ENCODE peak calls at places on chromosomes 5 and 9, in four cellular contexts. One of them, this sample, is unnamed.

GRCh38 chr5:180807654-180808414 is 5.2 kb upstream of the MGAT1 start:
- DNase-seq in testis: peak
- DNase-seq in H9: no peak
- DNase-seq in osteocyte: no peak
- DNase-seq in this sample: no peak

GRCh38 chr9:121640076-121640475 is 11.4 kb upstream of the DAB2IP start:
- DNase-seq in osteocyte: no peak
- DNase-seq in H9: peak
- DNase-seq in testis: peak
- DNase-seq in this sample: peak

GRCh38 chr5:14105717-14106435 is 37.3 kb upstream of the TRIO start:
- DNase-seq in testis: no peak
- DNase-seq in osteocyte: no peak
- DNase-seq in H9: no peak
- DNase-seq in this sample: no peak

GRCh38 chr9:95360866-95361265 is 43.4 kb upstream of the FANCC start:
- DNase-seq in testis: no peak
- DNase-seq in H9: peak
- DNase-seq in osteocyte: no peak
- DNase-seq in this sample: no peak

GRCh38 chr5:6766558-6767191 is 53.4 kb downstream of the TENT4A start:
- DNase-seq in H9: no peak
- DNase-seq in testis: peak
- DNase-seq in osteocyte: peak
- DNase-seq in this sample: peak

GRCh38 chr9:98846081-98846480 is 38.6 kb downstream of the GALNT12 start:
- DNase-seq in testis: no peak
- DNase-seq in osteocyte: no peak
- DNase-seq in H9: no peak
- DNase-seq in this sample: no peak

GRCh38 chr9:5186416-5187169 is 1.2 kb upstream of the INSL6 start:
- DNase-seq in H9: peak
- DNase-seq in osteocyte: no peak
- DNase-seq in testis: peak
- DNase-seq in this sample: no peak

GRCh38 chr9:13274901-13275641 is 4.4 kb downstream of the MPDZ start:
- DNase-seq in testis: no peak
- DNase-seq in osteocyte: no peak
- DNase-seq in H9: no peak
- DNase-seq in this sample: no peak

GRCh38 chr9:18824095-18824666 is 208.8 kb downstream of the SAXO1 start:
- DNase-seq in osteocyte: no peak
- DNase-seq in testis: peak
- DNase-seq in H9: peak
- DNase-seq in this sample: no peak

GRCh38 chr5:171314728-171315385 is 5.8 kb downstream of the TLX3 start:
- DNase-seq in testis: peak
- DNase-seq in osteocyte: no peak
- DNase-seq in H9: peak
- DNase-seq in this sample: no peak

GRCh38 chr5:56669534-56670483 is 145.5 kb upstream of the MAP3K1 start:
- DNase-seq in osteocyte: no peak
- DNase-seq in testis: no peak
- DNase-seq in H9: peak
- DNase-seq in this sample: peak

GRCh38 chr5:79811081-79811480 is 121.4 kb downstream of the CMYA5 start:
- DNase-seq in H9: no peak
- DNase-seq in testis: no peak
- DNase-seq in osteocyte: no peak
- DNase-seq in this sample: no peak

GRCh38 chr5:79811904-79812303 is 122.3 kb downstream of the CMYA5 start:
- DNase-seq in osteocyte: no peak
- DNase-seq in testis: no peak
- DNase-seq in H9: no peak
- DNase-seq in this sample: no peak

GRCh38 chr5:79806741-79807140 is 117.1 kb downstream of the CMYA5 start:
- DNase-seq in osteocyte: no peak
- DNase-seq in H9: no peak
- DNase-seq in testis: peak
- DNase-seq in this sample: no peak

GRCh38 chr5:79809743-79810142 is 120.1 kb downstream of the CMYA5 start:
- DNase-seq in H9: no peak
- DNase-seq in osteocyte: no peak
- DNase-seq in testis: no peak
- DNase-seq in this sample: no peak
- TF ChIP-seq CTCF in H9: no peak
- TF ChIP-seq CTCF in osteocyte: no peak
- TF ChIP-seq CTCF in testis: no peak
- TF ChIP-seq CTCF in this sample: no peak

GRCh38 chr5:1950708-1951103 is 68.0 kb upstream of the IRX4 start:
- DNase-seq in H9: no peak
- DNase-seq in testis: no peak
- DNase-seq in osteocyte: no peak
- DNase-seq in this sample: no peak

GRCh38 chr5:1951165-1951816 is 68.6 kb upstream of the IRX4 start:
- DNase-seq in testis: no peak
- DNase-seq in H9: no peak
- DNase-seq in osteocyte: no peak
- DNase-seq in this sample: no peak

GRCh38 chr5:1950096-1950707 is 67.5 kb upstream of the IRX4 start:
- DNase-seq in testis: no peak
- DNase-seq in H9: no peak
- DNase-seq in osteocyte: no peak
- DNase-seq in this sample: no peak

GRCh38 chr5:1952021-1952420 is 69.3 kb upstream of the IRX4 start:
- DNase-seq in testis: no peak
- DNase-seq in H9: no peak
- DNase-seq in osteocyte: no peak
- DNase-seq in this sample: no peak

DNA sequence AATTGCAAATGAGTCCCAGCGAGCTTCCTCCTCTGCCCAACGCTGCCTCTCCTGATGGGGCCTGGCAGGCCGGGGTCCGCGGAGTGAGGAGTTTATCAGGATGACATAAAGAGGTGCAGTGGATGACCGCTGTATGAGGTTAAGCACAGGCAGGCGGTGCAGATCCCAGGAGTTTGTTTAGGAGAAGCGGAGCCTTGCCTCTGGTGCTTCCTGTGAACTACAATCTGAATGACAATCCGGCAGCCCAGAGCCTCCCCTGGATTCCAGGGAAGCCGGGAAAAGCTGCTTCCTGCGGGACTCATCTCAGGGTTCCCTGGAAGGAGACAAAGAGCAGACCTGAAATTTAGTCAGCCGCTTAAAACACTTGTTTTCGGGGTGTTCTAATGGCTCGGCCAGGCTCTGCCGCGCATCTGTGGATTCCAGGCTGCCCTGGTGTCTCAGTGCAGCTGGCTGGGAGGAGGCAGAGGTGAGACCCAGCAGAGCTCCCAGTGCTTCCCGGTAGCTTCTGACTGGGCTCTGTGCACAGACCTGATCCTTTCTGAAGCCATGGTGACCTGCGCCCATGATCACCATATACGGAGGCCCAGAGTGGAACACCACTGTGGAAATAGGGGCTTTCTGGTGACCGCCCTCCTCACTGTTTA is 69.9 kb upstream of the IRX4 start:
- DNase-seq in H9: peak
- DNase-seq in testis: no peak
- DNase-seq in osteocyte: peak
- DNase-seq in this sample: no peak
- TF ChIP-seq CTCF in H9: peak
- TF ChIP-seq CTCF in testis: no peak
- TF ChIP-seq CTCF in osteocyte: no peak
- TF ChIP-seq CTCF in this sample: no peak

GRCh38 chr9:114721491-114722362 is 39.7 kb upstream of the TEX48 start:
- DNase-seq in H9: no peak
- DNase-seq in testis: no peak
- DNase-seq in osteocyte: no peak
- DNase-seq in this sample: no peak
- TF ChIP-seq CTCF in H9: no peak
- TF ChIP-seq CTCF in testis: no peak
- TF ChIP-seq CTCF in osteocyte: no peak
- TF ChIP-seq CTCF in this sample: no peak

DNA sequence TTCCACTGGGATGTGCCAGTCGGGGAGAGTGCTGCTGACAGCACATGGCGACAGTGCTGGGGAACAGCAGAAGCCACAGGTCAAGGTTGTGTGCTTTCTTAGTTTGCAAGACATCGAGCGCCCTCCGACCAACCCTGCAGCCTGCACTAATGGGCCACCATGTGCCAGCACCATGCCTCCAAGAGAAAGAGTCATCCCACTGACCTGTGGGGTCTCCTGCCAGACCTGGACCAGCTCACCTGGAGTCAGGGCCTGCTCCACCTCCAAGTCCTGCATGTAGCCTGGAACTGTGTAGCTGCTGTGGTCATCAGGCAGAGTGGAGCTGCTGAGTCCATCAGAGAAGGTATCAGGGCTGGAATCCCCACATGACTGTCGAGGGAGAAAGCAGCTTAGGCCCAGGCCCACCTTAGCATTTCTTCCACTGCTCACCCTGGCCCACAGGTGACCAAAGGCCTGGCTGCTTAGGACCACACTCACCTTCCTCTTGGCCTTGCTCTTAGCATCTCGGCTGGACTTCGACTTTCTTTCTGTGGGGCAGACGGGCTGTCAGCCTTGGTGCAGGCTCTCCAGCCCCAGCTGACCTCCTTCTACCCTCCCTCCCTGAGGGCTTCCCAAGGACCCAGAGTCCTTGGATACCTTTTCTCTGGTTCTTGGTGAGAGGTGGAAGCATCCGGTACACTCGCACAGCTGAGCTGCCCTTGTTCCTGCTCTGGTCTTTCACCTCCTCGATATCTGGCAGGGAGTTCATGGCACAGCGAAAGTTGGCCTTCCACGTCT is 4.1 kb downstream of the IRF1 start:
- DNase-seq in testis: peak
- DNase-seq in H9: peak
- DNase-seq in osteocyte: no peak
- DNase-seq in this sample: peak
- TF ChIP-seq CTCF in testis: no peak
- TF ChIP-seq CTCF in H9: no peak
- TF ChIP-seq CTCF in osteocyte: no peak
- TF ChIP-seq CTCF in this sample: no peak

DNA sequence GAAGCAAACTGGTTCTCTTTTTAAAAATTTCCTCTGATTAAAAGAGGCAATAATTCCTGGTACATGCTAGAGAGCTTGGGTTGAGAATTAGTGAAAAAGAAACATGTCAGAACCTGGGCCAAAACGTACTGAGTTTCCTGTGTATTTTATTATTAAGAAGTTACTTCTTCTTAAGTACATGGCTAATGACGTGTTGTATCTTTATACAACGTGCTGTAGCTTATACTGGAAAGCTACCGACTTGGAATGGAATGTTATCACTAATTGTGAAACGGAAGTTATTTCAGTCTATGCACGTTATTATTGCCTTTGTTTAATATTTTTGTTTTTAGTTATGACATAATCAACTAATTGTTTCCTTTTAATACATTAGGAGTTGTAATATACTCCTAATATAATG is 43.1 kb downstream of the ZNF366 start:
- DNase-seq in testis: no peak
- DNase-seq in H9: no peak
- DNase-seq in osteocyte: no peak
- DNase-seq in this sample: no peak
- TF ChIP-seq CTCF in testis: no peak
- TF ChIP-seq CTCF in H9: no peak
- TF ChIP-seq CTCF in osteocyte: no peak
- TF ChIP-seq CTCF in this sample: no peak